ENCODE peak calls at places on chromosomes 1 and 21, in eight cellular contexts. D is activated CD8-positive, alpha-beta memory T cell treated with anti-CD3 and anti-CD28 coated beads, Interleukin-2, amount 50 U/mL, for 48 hours; B is mesenchymal stem cell; V is GM04504; L is central memory CD4-positive, alpha-beta T cell; O is DMS 273 treated with DMSO at 0.1 percent for 48 hours; G is hypothalamus; H is germinal center. I is an unnamed sample.

GRCh38 chr21:37636152-37636860 is 269.7 kb downstream of the DYRK1A start:
- DNase-seq in D (no peak), B (peak), V (peak), L (no peak), O (no peak), G (no peak), H (no peak), I (no peak)

GRCh38 chr1:78617615-78618026 is 2.6 kb upstream of the IFI44L start:
- DNase-seq in D (peak), B (peak), V (peak), L (peak), O (peak), G (peak), H (peak), I (peak)

GRCh38 chr1:19260211-19261138 is 8.9 kb downstream of the MRTO4 start:
- DNase-seq in D (peak), B (peak), V (peak), L (no peak), O (no peak), G (no peak), H (no peak), I (no peak)

GRCh38 chr21:41639766-41640165 is 127.1 kb downstream of the RIPK4 start:
- DNase-seq in D (no peak), B (no peak), V (no peak), L (no peak), O (no peak), G (no peak), H (no peak), I (no peak)

GRCh38 chr1:206472886-206473285 is 2.6 kb downstream of the IKBKE start:
- DNase-seq in D (no peak), B (no peak), V (no peak), L (no peak), O (no peak), G (no peak), H (no peak), I (no peak)

GRCh38 chr1:26408604-26409003 is 2.0 kb upstream of the LIN28A start:
- DNase-seq in D (peak), B (peak), V (peak), L (peak), O (no peak), G (peak), H (peak), I (peak)

GRCh38 chr1:156400191-156400920 is 31.3 kb downstream of the RHBG start:
- DNase-seq in D (no peak), B (no peak), V (no peak), L (no peak), O (no peak), G (peak), H (no peak), I (no peak)

GRCh38 chr1:183989078-183989577 is 48.4 kb downstream of the COLGALT2 start:
- DNase-seq in D (peak), B (peak), V (peak), L (no peak), O (no peak), G (no peak), H (no peak), I (no peak)

GRCh38 chr1:200405273-200405672 is 4.6 kb downstream of the ZNF281 start:
- DNase-seq in D (no peak), B (no peak), V (no peak), L (no peak), O (no peak), G (no peak), H (no peak), I (no peak)

GRCh38 chr1:3669421-3669821 is 17.1 kb downstream of the TP73 start:
- DNase-seq in D (no peak), B (no peak), V (no peak), L (no peak), O (no peak), G (no peak), H (no peak), I (no peak)

GRCh38 chr1:183945432-183946308 is 91.9 kb downstream of the COLGALT2 start:
- DNase-seq in D (no peak), B (peak), V (no peak), L (no peak), O (no peak), G (no peak), H (no peak), I (no peak)

GRCh38 chr21:36859744-36860501 is 106.5 kb downstream of the HLCS start:
- DNase-seq in D (peak), B (peak), V (no peak), L (no peak), O (no peak), G (no peak), H (peak), I (no peak)

GRCh38 chr1:52203935-52204625 is 62.2 kb downstream of the ZFYVE9 start:
- DNase-seq in D (no peak), B (no peak), V (no peak), L (no peak), O (no peak), G (no peak), H (no peak), I (no peak)

GRCh38 chr1:48761986-48762385 is 14.7 kb downstream of the BEND5 start:
- DNase-seq in D (no peak), B (no peak), V (no peak), L (no peak), O (no peak), G (peak), H (no peak), I (no peak)

GRCh38 chr1:19037659-19038058 is 81.2 kb upstream of the IFFO2 start:
- DNase-seq in D (no peak), B (no peak), V (no peak), L (no peak), O (no peak), G (no peak), H (no peak), I (no peak)

GRCh38 chr1:91929246-91929645 is 20.0 kb upstream of the BRDT start:
- DNase-seq in D (no peak), B (peak), V (no peak), L (no peak), O (no peak), G (no peak), H (no peak), I (no peak)

GRCh38 chr1:214584805-214585766 is 17.9 kb upstream of the CENPF start:
- DNase-seq in D (no peak), B (peak), V (peak), L (no peak), O (peak), G (no peak), H (no peak), I (no peak)

GRCh38 chr1:7585216-7585907 is 185.7 kb upstream of the VAMP3 start:
- DNase-seq in D (no peak), B (no peak), V (no peak), L (no peak), O (no peak), G (no peak), H (no peak), I (no peak)

GRCh38 chr21:26148834-26149354 is 21.7 kb downstream of the APP start:
- DNase-seq in D (no peak), B (peak), V (no peak), L (no peak), O (no peak), G (no peak), H (no peak), I (no peak)

GRCh38 chr21:38993561-38993960 is 187.8 kb downstream of the ETS2 start:
- DNase-seq in D (no peak), B (peak), V (peak), L (no peak), O (no peak), G (no peak), H (no peak), I (no peak)

GRCh38 chr1:117895482-117896114 is 33.8 kb downstream of the GDAP2 start:
- DNase-seq in D (peak), B (peak), V (peak), L (peak), O (peak), G (peak), H (peak), I (peak)

GRCh38 chr1:225449774-225450173 is 21.9 kb upstream of the LBR start:
- DNase-seq in D (peak), B (no peak), V (no peak), L (no peak), O (no peak), G (no peak), H (no peak), I (no peak)

GRCh38 chr1:217105432-217105831 is 382.2 kb upstream of the ESRRG start:
- DNase-seq in D (no peak), B (no peak), V (no peak), L (no peak), O (no peak), G (no peak), H (no peak), I (no peak)

GRCh38 chr1:44405041-44405803 is at the start of gene RNF220:
- DNase-seq in D (peak), B (peak), V (peak), L (peak), O (peak), G (peak), H (no peak), I (no peak)

GRCh38 chr1:47533176-47534039 is 95.6 kb downstream of the FOXD2 start:
- DNase-seq in D (no peak), B (peak), V (peak), L (no peak), O (no peak), G (peak), H (no peak), I (no peak)

GRCh38 chr1:221998781-221999180 is 256.9 kb upstream of the DUSP10 start:
- DNase-seq in D (no peak), B (no peak), V (no peak), L (no peak), O (no peak), G (no peak), H (no peak), I (no peak)

GRCh38 chr1:217846733-217847132 is 215.6 kb downstream of the SPATA17 start:
- DNase-seq in D (no peak), B (no peak), V (no peak), L (no peak), O (no peak), G (no peak), H (no peak), I (no peak)

GRCh38 chr1:221078260-221078965 is 199.2 kb downstream of the HLX start:
- DNase-seq in D (no peak), B (peak), V (no peak), L (no peak), O (no peak), G (no peak), H (no peak), I (no peak)

GRCh38 chr1:184362876-184363275 is 24.0 kb upstream of the C1orf21 start:
- DNase-seq in D (no peak), B (peak), V (peak), L (no peak), O (no peak), G (no peak), H (no peak), I (no peak)

GRCh38 chr1:20059847-20060246 is 10.1 kb upstream of the PLA2G5 start:
- DNase-seq in D (no peak), B (no peak), V (no peak), L (no peak), O (no peak), G (no peak), H (peak), I (no peak)

GRCh38 chr1:46002751-46003150 is 129.7 kb downstream of the PIK3R3 start:
- DNase-seq in D (no peak), B (no peak), V (no peak), L (no peak), O (no peak), G (no peak), H (no peak), I (no peak)

GRCh38 chr21:21860888-21861287 is 862.7 kb downstream of the NCAM2 start:
- DNase-seq in D (no peak), B (peak), V (no peak), L (no peak), O (no peak), G (no peak), H (no peak), I (no peak)

GRCh38 chr1:90579212-90579802 is 137.8 kb downstream of the BARHL2 start:
- DNase-seq in D (no peak), B (peak), V (peak), L (peak), O (peak), G (no peak), H (peak), I (no peak)

GRCh38 chr1:205369621-205370230 is 13.0 kb upstream of the KLHDC8A start:
- DNase-seq in D (peak), B (no peak), V (no peak), L (no peak), O (no peak), G (peak), H (no peak), I (no peak)

GRCh38 chr1:169106095-169106920 is at the start of gene ATP1B1:
- DNase-seq in D (peak), B (peak), V (peak), L (peak), O (peak), G (peak), H (peak), I (peak)

GRCh38 chr21:25733859-25734653 is 648 bp downstream of the ATP5PF start:
- DNase-seq in D (no peak), B (peak), V (peak), L (peak), O (no peak), G (no peak), H (no peak), I (no peak)